ENCODE peak calls at places on chromosome 7, in six cellular contexts. One of them, this sample, is unnamed.

GRCh38 chr7:32264667-32265284 is 194.6 kb upstream of the PDE1C start:
- DNase-seq in activated CD4-positive, alpha-beta T cell treated with anti-CD3 and anti-CD28 coated beads for 24 hours: no peak
- DNase-seq in left ventricle myocardium inferior: no peak
- DNase-seq in NCI-H2081: no peak
- DNase-seq in posterior vena cava: no peak
- DNase-seq in choroid plexus epithelial cell: no peak
- DNase-seq in this sample: no peak

GRCh38 chr7:139571651-139572050 is 48.2 kb downstream of the CLEC2L start:
- DNase-seq in left ventricle myocardium inferior: no peak
- DNase-seq in activated CD4-positive, alpha-beta T cell treated with anti-CD3 and anti-CD28 coated beads for 24 hours: no peak
- DNase-seq in posterior vena cava: no peak
- DNase-seq in choroid plexus epithelial cell: no peak
- DNase-seq in NCI-H2081: no peak
- DNase-seq in this sample: no peak

GRCh38 chr7:8000315-8000941 is 31.8 kb downstream of the GLCCI1 start:
- DNase-seq in activated CD4-positive, alpha-beta T cell treated with anti-CD3 and anti-CD28 coated beads for 24 hours: no peak
- DNase-seq in choroid plexus epithelial cell: no peak
- DNase-seq in left ventricle myocardium inferior: no peak
- DNase-seq in NCI-H2081: no peak
- DNase-seq in posterior vena cava: no peak
- DNase-seq in this sample: no peak

GRCh38 chr7:55190511-55191160 is 171.8 kb downstream of the EGFR start:
- DNase-seq in posterior vena cava: no peak
- DNase-seq in left ventricle myocardium inferior: no peak
- DNase-seq in choroid plexus epithelial cell: no peak
- DNase-seq in NCI-H2081: no peak
- DNase-seq in activated CD4-positive, alpha-beta T cell treated with anti-CD3 and anti-CD28 coated beads for 24 hours: no peak
- DNase-seq in this sample: no peak

GRCh38 chr7:26658698-26659084 is 205.7 kb downstream of the SKAP2 start:
- DNase-seq in choroid plexus epithelial cell: no peak
- DNase-seq in left ventricle myocardium inferior: no peak
- DNase-seq in activated CD4-positive, alpha-beta T cell treated with anti-CD3 and anti-CD28 coated beads for 24 hours: no peak
- DNase-seq in posterior vena cava: no peak
- DNase-seq in NCI-H2081: peak; percentile 85
- DNase-seq in this sample: peak; percentile 52

GRCh38 chr7:92230547-92230946 is 15.2 kb downstream of the KRIT1 start:
- DNase-seq in NCI-H2081: no peak
- DNase-seq in posterior vena cava: no peak
- DNase-seq in left ventricle myocardium inferior: no peak
- DNase-seq in choroid plexus epithelial cell: no peak
- DNase-seq in activated CD4-positive, alpha-beta T cell treated with anti-CD3 and anti-CD28 coated beads for 24 hours: no peak
- DNase-seq in this sample: no peak

GRCh38 chr7:157235357-157236018 is 96.8 kb downstream of the UBE3C start:
- DNase-seq in left ventricle myocardium inferior: no peak
- DNase-seq in activated CD4-positive, alpha-beta T cell treated with anti-CD3 and anti-CD28 coated beads for 24 hours: no peak
- DNase-seq in choroid plexus epithelial cell: peak; percentile 66
- DNase-seq in NCI-H2081: no peak
- DNase-seq in posterior vena cava: no peak
- DNase-seq in this sample: no peak

GRCh38 chr7:112204776-112205347 is 1.3 kb downstream of the DOCK4 start:
- DNase-seq in left ventricle myocardium inferior: no peak
- DNase-seq in choroid plexus epithelial cell: peak; percentile 37
- DNase-seq in activated CD4-positive, alpha-beta T cell treated with anti-CD3 and anti-CD28 coated beads for 24 hours: no peak
- DNase-seq in NCI-H2081: peak; percentile 49
- DNase-seq in posterior vena cava: no peak
- DNase-seq in this sample: peak; percentile 11

GRCh38 chr7:128003787-128004186 is 27.4 kb downstream of the LRRC4 start:
- DNase-seq in activated CD4-positive, alpha-beta T cell treated with anti-CD3 and anti-CD28 coated beads for 24 hours: no peak
- DNase-seq in left ventricle myocardium inferior: no peak
- DNase-seq in NCI-H2081: no peak
- DNase-seq in choroid plexus epithelial cell: peak; percentile 34
- DNase-seq in posterior vena cava: no peak
- DNase-seq in this sample: no peak

GRCh38 chr7:105014725-105015630 is 973 bp downstream of the KMT2E start:
- DNase-seq in posterior vena cava: no peak
- DNase-seq in activated CD4-positive, alpha-beta T cell treated with anti-CD3 and anti-CD28 coated beads for 24 hours: peak; percentile 25
- DNase-seq in NCI-H2081: peak; percentile 72
- DNase-seq in choroid plexus epithelial cell: peak; percentile 56
- DNase-seq in left ventricle myocardium inferior: no peak
- DNase-seq in this sample: peak; percentile 20

GRCh38 chr7:137874390-137874789 is 27.6 kb upstream of the DGKI start:
- DNase-seq in left ventricle myocardium inferior: no peak
- DNase-seq in NCI-H2081: no peak
- DNase-seq in activated CD4-positive, alpha-beta T cell treated with anti-CD3 and anti-CD28 coated beads for 24 hours: no peak
- DNase-seq in choroid plexus epithelial cell: peak; percentile 96
- DNase-seq in posterior vena cava: no peak
- DNase-seq in this sample: no peak

GRCh38 chr7:131042269-131043160 is 285.2 kb upstream of the MKLN1 start:
- DNase-seq in choroid plexus epithelial cell: no peak
- DNase-seq in activated CD4-positive, alpha-beta T cell treated with anti-CD3 and anti-CD28 coated beads for 24 hours: no peak
- DNase-seq in posterior vena cava: no peak
- DNase-seq in left ventricle myocardium inferior: no peak
- DNase-seq in NCI-H2081: no peak
- DNase-seq in this sample: no peak

GRCh38 chr7:121603886-121604285 is 207.8 kb upstream of the FAM3C start:
- DNase-seq in NCI-H2081: no peak
- DNase-seq in posterior vena cava: no peak
- DNase-seq in activated CD4-positive, alpha-beta T cell treated with anti-CD3 and anti-CD28 coated beads for 24 hours: no peak
- DNase-seq in left ventricle myocardium inferior: no peak
- DNase-seq in choroid plexus epithelial cell: no peak
- DNase-seq in this sample: no peak

GRCh38 chr7:87604264-87604663 is 3.6 kb upstream of the ABCB1 start:
- DNase-seq in choroid plexus epithelial cell: no peak
- DNase-seq in activated CD4-positive, alpha-beta T cell treated with anti-CD3 and anti-CD28 coated beads for 24 hours: no peak
- DNase-seq in NCI-H2081: no peak
- DNase-seq in posterior vena cava: no peak
- DNase-seq in left ventricle myocardium inferior: no peak
- DNase-seq in this sample: no peak

GRCh38 chr7:152751449-152752141 is 8.0 kb upstream of the ACTR3B start:
- DNase-seq in activated CD4-positive, alpha-beta T cell treated with anti-CD3 and anti-CD28 coated beads for 24 hours: no peak
- DNase-seq in choroid plexus epithelial cell: no peak
- DNase-seq in NCI-H2081: no peak
- DNase-seq in posterior vena cava: no peak
- DNase-seq in left ventricle myocardium inferior: no peak
- DNase-seq in this sample: no peak

GRCh38 chr7:38330861-38331709 is 57.6 kb upstream of the TARP start:
- DNase-seq in NCI-H2081: no peak
- DNase-seq in posterior vena cava: no peak
- DNase-seq in choroid plexus epithelial cell: no peak
- DNase-seq in left ventricle myocardium inferior: no peak
- DNase-seq in activated CD4-positive, alpha-beta T cell treated with anti-CD3 and anti-CD28 coated beads for 24 hours: no peak
- DNase-seq in this sample: no peak

GRCh38 chr7:148058092-148058491 is 532.5 kb upstream of the C7orf33 start:
- DNase-seq in left ventricle myocardium inferior: no peak
- DNase-seq in choroid plexus epithelial cell: no peak
- DNase-seq in posterior vena cava: no peak
- DNase-seq in activated CD4-positive, alpha-beta T cell treated with anti-CD3 and anti-CD28 coated beads for 24 hours: no peak
- DNase-seq in NCI-H2081: peak; percentile 98
- DNase-seq in this sample: peak; percentile 99

GRCh38 chr7:156129589-156129988 is 317.3 kb upstream of the SHH start:
- DNase-seq in NCI-H2081: no peak
- DNase-seq in activated CD4-positive, alpha-beta T cell treated with anti-CD3 and anti-CD28 coated beads for 24 hours: no peak
- DNase-seq in left ventricle myocardium inferior: no peak
- DNase-seq in choroid plexus epithelial cell: no peak
- DNase-seq in posterior vena cava: no peak
- DNase-seq in this sample: no peak

GRCh38 chr7:26190417-26190869 is 10.1 kb downstream of the HNRNPA2B1 start:
- DNase-seq in NCI-H2081: no peak
- DNase-seq in activated CD4-positive, alpha-beta T cell treated with anti-CD3 and anti-CD28 coated beads for 24 hours: no peak
- DNase-seq in left ventricle myocardium inferior: no peak
- DNase-seq in posterior vena cava: no peak
- DNase-seq in choroid plexus epithelial cell: no peak
- DNase-seq in this sample: no peak

GRCh38 chr7:159197066-159197975 is 52.7 kb upstream of the VIPR2 start:
- DNase-seq in posterior vena cava: no peak
- DNase-seq in left ventricle myocardium inferior: no peak
- DNase-seq in NCI-H2081: no peak
- DNase-seq in activated CD4-positive, alpha-beta T cell treated with anti-CD3 and anti-CD28 coated beads for 24 hours: peak; percentile 10
- DNase-seq in choroid plexus epithelial cell: peak; percentile 20
- DNase-seq in this sample: peak; percentile 65

GRCh38 chr7:5824297-5824610 is 42.8 kb upstream of the RNF216 start:
- DNase-seq in NCI-H2081: no peak
- DNase-seq in posterior vena cava: no peak
- DNase-seq in activated CD4-positive, alpha-beta T cell treated with anti-CD3 and anti-CD28 coated beads for 24 hours: peak; percentile 10
- DNase-seq in left ventricle myocardium inferior: no peak
- DNase-seq in choroid plexus epithelial cell: no peak
- DNase-seq in this sample: no peak

GRCh38 chr7:128703605-128704004 is 31.5 kb downstream of the GARIN1A start:
- DNase-seq in left ventricle myocardium inferior: no peak
- DNase-seq in activated CD4-positive, alpha-beta T cell treated with anti-CD3 and anti-CD28 coated beads for 24 hours: no peak
- DNase-seq in choroid plexus epithelial cell: peak; percentile 11
- DNase-seq in NCI-H2081: no peak
- DNase-seq in posterior vena cava: no peak
- DNase-seq in this sample: no peak

GRCh38 chr7:21371371-21371770 is 56.5 kb upstream of the SP4 start:
- DNase-seq in choroid plexus epithelial cell: peak; percentile 15
- DNase-seq in posterior vena cava: no peak
- DNase-seq in left ventricle myocardium inferior: no peak
- DNase-seq in NCI-H2081: no peak
- DNase-seq in activated CD4-positive, alpha-beta T cell treated with anti-CD3 and anti-CD28 coated beads for 24 hours: no peak
- DNase-seq in this sample: no peak

GRCh38 chr7:25031007-25031406 is 51.0 kb upstream of the OSBPL3 start:
- DNase-seq in left ventricle myocardium inferior: no peak
- DNase-seq in activated CD4-positive, alpha-beta T cell treated with anti-CD3 and anti-CD28 coated beads for 24 hours: no peak
- DNase-seq in NCI-H2081: no peak
- DNase-seq in posterior vena cava: no peak
- DNase-seq in choroid plexus epithelial cell: no peak
- DNase-seq in this sample: no peak

This sample was measured in DMS153.